ENCODE peak calls at places on chromosomes 11 and 22, in four cellular contexts. Y is right cardiac atrium, X is adrenal gland, S is mesenchymal stem cell. T is an unnamed sample.

GRCh38 chr11:118142809-118143208 is 9.8 kb downstream of the SCN4B start:
- DNase-seq in Y (no peak), X (no peak), S (no peak), T (no peak)

GRCh38 chr11:115452245-115452644 is 52.0 kb downstream of the CADM1 start:
- DNase-seq in X (no peak), Y (no peak), S (peak; percentile 8), T (no peak)

GRCh38 chr11:35714882-35715612 is 52.5 kb downstream of the TRIM44 start:
- DNase-seq in Y (no peak), S (peak; percentile 62), X (no peak), T (no peak)

GRCh38 chr11:110497204-110497987 is 67.6 kb downstream of the FDX1 start:
- DNase-seq in S (no peak), X (no peak), Y (no peak), T (no peak)

GRCh38 chr11:113178671-113179070 is 135.7 kb upstream of the TTC12 start:
- DNase-seq in X (no peak), S (no peak), Y (no peak), T (no peak)

GRCh38 chr22:36870250-36870649 is 9.4 kb downstream of the NCF4 start:
- DNase-seq in X (no peak), Y (no peak), S (no peak), T (no peak)

GRCh38 chr11:78975081-78975480 is 400.4 kb upstream of the NARS2 start:
- DNase-seq in Y (no peak), S (peak; percentile 5), X (no peak), T (no peak)

GRCh38 chr11:123241874-123242538 is 47.0 kb upstream of the CLMP start:
- DNase-seq in S (no peak), X (no peak), Y (no peak), T (no peak)

GRCh38 chr11:117188620-117189081 is 10.1 kb downstream of the SIDT2 start:
- DNase-seq in X (peak; percentile 32), S (no peak), Y (peak; percentile 73), T (no peak)

GRCh38 chr22:27692243-27692642 is 109.3 kb downstream of the MN1 start:
- DNase-seq in S (peak; percentile 42), Y (no peak), X (no peak), T (no peak)

GRCh38 chr11:95322546-95322945 is 91.5 kb upstream of the SESN3 start:
- DNase-seq in S (no peak), X (no peak), Y (no peak), T (no peak)

GRCh38 chr11:86138958-86139357 is 70.1 kb upstream of the PICALM start:
- DNase-seq in Y (no peak), X (peak; percentile 28), S (peak; percentile 30), T (no peak)

GRCh38 chr22:20248461-20248959 is 19.6 kb downstream of the RTN4R start:
- DNase-seq in X (no peak), S (no peak), Y (no peak), T (no peak)

GRCh38 chr11:36126703-36127102 is 162.5 kb downstream of the COMMD9 start:
- DNase-seq in Y (no peak), X (no peak), S (peak; percentile 44), T (no peak)

GRCh38 chr11:70243912-70244652 is 26.4 kb upstream of the PPFIA1 start:
- DNase-seq in X (no peak), S (peak; percentile 12), Y (no peak), T (no peak)

GRCh38 chr22:45804986-45805325 is 133.3 kb downstream of the ATXN10 start:
- DNase-seq in X (no peak), S (peak; percentile 98), Y (no peak), T (no peak)

GRCh38 chr22:47189056-47189916 is 426.8 kb downstream of the TBC1D22A start:
- DNase-seq in X (peak; percentile 6), Y (no peak), S (no peak), T (no peak)

GRCh38 chr11:130522284-130522961 is 74.0 kb downstream of the ADAMTS15 start:
- DNase-seq in S (peak; percentile 97), X (peak; percentile 93), Y (peak; percentile 98), T (no peak)

GRCh38 chr11:33539659-33540249 is 160.9 kb downstream of the C11orf91 start:
- DNase-seq in S (no peak), Y (no peak), X (no peak), T (no peak)

GRCh38 chr22:39940757-39941305 is 19.4 kb upstream of the TMA7B start:
- DNase-seq in X (no peak), S (no peak), Y (no peak), T (no peak)

GRCh38 chr11:118434553-118435232 is 1.6 kb upstream of the KMT2A start:
- DNase-seq in X (peak; percentile 25), Y (peak; percentile 60), S (peak; percentile 70), T (no peak)

GRCh38 chr11:14270690-14271542 is 88.1 kb downstream of the RRAS2 start:
- DNase-seq in Y (no peak), S (no peak), X (no peak), T (no peak)

GRCh38 chr11:10511046-10511711 is 29.8 kb downstream of the RNF141 start:
- DNase-seq in S (no peak), X (no peak), Y (no peak), T (no peak)

GRCh38 chr22:42977574-42977973 is 37.4 kb downstream of the PACSIN2 start:
- DNase-seq in X (no peak), S (no peak), Y (no peak), T (no peak)

GRCh38 chr11:97742717-97743116 is 1278.0 kb upstream of the CNTN5 start:
- DNase-seq in S (peak; percentile 9), X (no peak), Y (no peak), T (no peak)

GRCh38 chr11:117771197-117771596 is 25.8 kb downstream of the DSCAML1 start:
- DNase-seq in X (no peak), Y (no peak), S (no peak), T (no peak)

GRCh38 chr11:18548001-18548400 is 21.3 kb upstream of the TSG101 start:
- DNase-seq in X (no peak), S (no peak), Y (no peak), T (no peak)

GRCh38 chr11:2210366-2211112 is 38.9 kb upstream of the TH start:
- DNase-seq in X (peak; percentile 8), Y (no peak), S (no peak), T (no peak)

GRCh38 chr11:67111261-67111660 is 7.8 kb upstream of the KDM2A start:
- DNase-seq in X (no peak), Y (no peak), S (peak; percentile 16), T (no peak)

GRCh38 chr11:66684635-66685034 is 6.9 kb upstream of the RBM4B start:
- DNase-seq in S (no peak), X (no peak), Y (no peak), T (no peak)

GRCh38 chr22:31103899-31104694 is 3.3 kb downstream of the SELENOM start:
- DNase-seq in X (no peak), S (no peak), Y (peak; percentile 76), T (no peak)

GRCh38 chr11:110379936-110380335 is 49.8 kb upstream of the FDX1 start:
- DNase-seq in S (no peak), X (no peak), Y (no peak), T (no peak)

GRCh38 chr22:32401486-32401885 is 10.6 kb downstream of the RTCB start:
- DNase-seq in S (no peak), X (no peak), Y (no peak), T (no peak)

GRCh38 chr22:32396746-32397145 is 15.3 kb downstream of the RTCB start:
- DNase-seq in X (no peak), S (no peak), Y (no peak), T (no peak)

GRCh38 chr22:32395107-32395506 is 16.9 kb downstream of the RTCB start:
- DNase-seq in S (no peak), X (no peak), Y (no peak), T (no peak)

DNA sequence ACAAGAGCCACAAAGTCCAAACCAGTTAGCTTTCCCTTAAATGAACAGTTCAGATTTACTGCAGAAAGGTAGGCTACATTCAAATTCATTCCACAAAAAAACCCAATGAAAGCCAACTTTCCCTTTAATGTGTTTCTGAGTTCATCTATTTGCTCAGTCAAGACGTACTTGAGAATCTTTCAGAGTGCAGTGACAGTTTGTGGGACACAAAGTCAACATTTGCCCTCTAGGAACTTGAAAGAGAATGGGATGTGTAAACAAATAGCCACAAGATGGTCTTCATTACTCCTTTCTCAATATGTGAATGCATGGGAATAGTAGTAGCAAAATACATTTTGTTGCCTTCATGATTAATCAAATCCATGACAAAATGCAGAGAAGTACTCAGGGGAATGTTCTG is 15.8 kb downstream of the RTCB start:
- DNase-seq in S (no peak), Y (no peak), X (no peak), T (no peak)
- H3K27ac ChIP-seq in S (no peak overlapping the region), Y (no peak overlapping the region), X (no peak overlapping the region), T (no peak overlapping the region)

DNA sequence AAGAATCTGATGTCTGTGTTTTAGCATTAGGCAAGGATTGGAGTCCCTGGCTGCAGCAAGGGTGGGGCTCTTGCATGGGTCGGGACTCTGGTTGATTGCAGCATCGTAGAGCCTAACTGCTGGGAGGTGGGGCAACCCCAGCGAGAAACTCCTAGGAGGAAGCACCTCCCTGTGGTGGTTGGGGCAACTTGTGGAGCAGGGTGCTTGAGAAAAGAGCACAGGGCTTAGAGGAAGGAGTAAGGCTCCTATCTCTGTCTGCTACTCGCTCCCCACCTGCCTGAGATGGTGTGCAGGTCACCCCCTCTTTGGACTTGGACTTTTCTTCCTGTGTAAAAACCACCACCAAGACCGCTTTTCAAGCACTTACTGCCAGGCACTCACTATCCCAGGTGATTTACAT is 15.6 kb downstream of the SREBF2 start:
- DNase-seq in S (no peak), Y (peak; percentile 79), X (peak; percentile 57), T (no peak)
- H3K9me3 ChIP-seq in S (no peaks in the 10 kb centered on the region), Y (no peaks in the 10 kb centered on the region), X (no peaks in the 10 kb centered on the region), T (no peaks in the 10 kb centered on the region)

DNA sequence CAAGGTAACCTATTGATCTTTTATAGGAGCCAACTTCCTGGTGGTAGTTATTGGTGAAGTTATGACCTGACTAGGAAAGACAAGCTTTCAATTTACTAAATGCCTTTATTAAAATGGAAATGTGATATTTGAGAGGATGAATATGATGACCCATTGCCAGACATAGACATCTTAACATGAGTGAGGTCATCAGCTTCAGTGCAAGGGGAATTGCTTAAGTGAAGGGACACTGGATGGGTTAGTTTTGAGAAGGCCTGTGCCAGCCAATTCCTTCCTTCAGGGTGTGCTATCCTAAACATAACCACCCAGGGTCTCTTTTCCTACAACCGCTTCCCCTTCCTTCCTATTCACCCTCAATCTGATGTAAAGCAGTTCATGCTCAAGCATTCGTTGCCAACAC is 21.5 kb downstream of the NAV2 start:
- DNase-seq in S (no peak), Y (no peak), X (no peak), T (no peak)
- H3K4me1 ChIP-seq in S (peaks cover 1% of the 10 kb centered on the region), Y (peaks cover 5% of the 10 kb centered on the region), X (no peaks in the 10 kb centered on the region), T (no peaks in the 10 kb centered on the region)

GRCh38 chr22:18059991-18060390 is 17.8 kb upstream of the PEX26 start:
- DNase-seq in X (no peak), S (no peak), Y (no peak), T (no peak)

GRCh38 chr22:18057568-18058209 is 20.1 kb upstream of the PEX26 start:
- DNase-seq in S (peak; percentile 93), Y (peak; percentile 85), X (peak; percentile 95), T (no peak)

GRCh38 chr22:18056802-18057474 is 20.9 kb upstream of the PEX26 start:
- DNase-seq in S (no peak), X (peak; percentile 33), Y (no peak), T (no peak)

GRCh38 chr22:18059473-18059872 is 18.3 kb upstream of the PEX26 start:
- DNase-seq in S (no peak), Y (no peak), X (no peak), T (no peak)

DNA sequence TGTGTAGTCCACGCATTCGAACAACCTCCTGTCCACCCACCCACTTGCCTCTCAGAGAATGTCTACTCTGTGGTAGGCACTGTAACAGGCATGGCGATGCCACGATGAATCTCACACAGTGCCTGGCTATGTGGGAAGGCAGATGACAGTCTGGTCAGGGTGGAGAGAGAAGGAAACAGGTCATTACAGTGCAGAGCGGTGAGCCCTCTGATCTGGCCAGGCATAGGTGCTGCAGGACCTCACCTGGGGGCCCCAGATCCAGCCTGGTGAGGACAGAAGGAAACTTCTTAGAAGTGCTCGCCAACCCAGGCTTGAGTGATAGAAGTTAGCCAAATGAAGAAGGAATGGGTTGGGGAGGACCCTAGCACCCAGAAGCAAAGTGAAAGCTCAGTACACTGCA is 19.0 kb upstream of the PEX26 start:
- DNase-seq in S (no peak), X (no peak), Y (no peak), T (no peak)
- H3K27ac ChIP-seq in S (no peak overlapping the region), X (no peak overlapping the region), Y (no peak overlapping the region), T (no peak overlapping the region)

T was measured in effector memory CD4-positive, alpha-beta T cell.